ENCODE peak calls at places on chromosomes 7 and 10, in six cellular contexts. I is substantia nigra; X is ELR; H is retina; T is stimulated activated naive B cell treated with anti-CD40 and anti-IgM and Interleukin-4, amounts not matched to agents 10 μg/mL and 1 μg/mL and 100 μg/mL, for 72 hours; S is EH. D is an unnamed sample.

GRCh38 chr10:82874671-82875070 is 999.7 kb downstream of the NRG3 start:
- DNase-seq in I (no peak), X (peak; percentile 62), H (no peak), T (no peak), S (peak; percentile 15), D (no peak)

GRCh38 chr7:154342971-154343633 is 290.9 kb downstream of the DPP6 start:
- DNase-seq in I (no peak), X (no peak), H (no peak), T (no peak), S (no peak), D (no peak)

GRCh38 chr10:130889780-130890179 is 421.7 kb downstream of the TCERG1L start:
- DNase-seq in I (no peak), X (no peak), H (no peak), T (no peak), S (no peak), D (no peak)

GRCh38 chr10:30029164-30029889 is 30.1 kb downstream of the JCAD start:
- DNase-seq in I (no peak), X (no peak), H (no peak), T (no peak), S (no peak), D (no peak)

GRCh38 chr10:61757525-61758397 is 95.0 kb downstream of the CABCOCO1 start:
- DNase-seq in I (no peak), X (peak; percentile 71), H (no peak), T (no peak), S (peak; percentile 77), D (no peak)

GRCh38 chr10:37488792-37489657 is 363.6 kb downstream of the ANKRD30A start:
- DNase-seq in I (no peak), X (peak; percentile 29), H (no peak), T (no peak), S (no peak), D (no peak)

GRCh38 chr10:94963901-94964300 is 25.4 kb downstream of the CYP2C9 start:
- DNase-seq in I (no peak), X (peak; percentile 58), H (peak; percentile 30), T (no peak), S (peak; percentile 9), D (no peak)

GRCh38 chr7:55288070-55288824 is 76.9 kb upstream of the LANCL2 start:
- DNase-seq in I (no peak), X (peak; percentile 11), H (no peak), T (no peak), S (no peak), D (no peak)

GRCh38 chr7:3206101-3206500 is 95.0 kb upstream of the SDK1 start:
- DNase-seq in I (no peak), X (no peak), H (no peak), T (no peak), S (no peak), D (no peak)

GRCh38 chr10:73968101-73968515 is 29.8 kb upstream of the VCL start:
- DNase-seq in I (no peak), X (no peak), H (peak; percentile 14), T (no peak), S (peak; percentile 57), D (no peak)

GRCh38 chr7:95905165-95905564 is 132.8 kb downstream of the DYNC1I1 start:
- DNase-seq in I (no peak), X (peak; percentile 8), H (no peak), T (no peak), S (peak; percentile 13), D (no peak)

GRCh38 chr10:98374176-98374969 is 40.6 kb downstream of the PYROXD2 start:
- DNase-seq in I (no peak), X (peak; percentile 77), H (no peak), T (no peak), S (peak; percentile 90), D (no peak)

GRCh38 chr7:105654994-105655900 is 74.0 kb upstream of the EFCAB10 start:
- DNase-seq in I (no peak), X (peak; percentile 17), H (peak; percentile 31), T (no peak), S (peak; percentile 67), D (no peak)

GRCh38 chr10:21989453-21990154 is 13.9 kb downstream of the DNAJC1 start:
- DNase-seq in I (peak; percentile 52), X (peak; percentile 59), H (peak; percentile 38), T (peak; percentile 8), S (peak; percentile 66), D (no peak)

GRCh38 chr10:71312840-71313789 is 5.9 kb upstream of the SLC29A3 start:
- DNase-seq in I (no peak), X (no peak), H (no peak), T (no peak), S (peak; percentile 68), D (no peak)

GRCh38 chr7:140638311-140638791 is 2.3 kb downstream of the DENND2A start:
- DNase-seq in I (no peak), X (peak; percentile 40), H (peak; percentile 49), T (no peak), S (peak; percentile 62), D (no peak)

GRCh38 chr7:101681170-101682007 is 52.3 kb upstream of the MYL10 start:
- DNase-seq in I (no peak), X (peak; percentile 84), H (no peak), T (no peak), S (peak; percentile 95), D (no peak)

GRCh38 chr7:100430450-100431285 is 1.0 kb downstream of the MEPCE start:
- DNase-seq in I (peak; percentile 48), X (peak; percentile 35), H (peak; percentile 28), T (no peak), S (peak; percentile 46), D (no peak)

GRCh38 chr10:117594722-117595121 is 52.2 kb downstream of the EMX2 start:
- DNase-seq in I (no peak), X (peak; percentile 32), H (no peak), T (no peak), S (no peak), D (no peak)

GRCh38 chr7:7304705-7305475 is 122.5 kb downstream of the C1GALT1 start:
- DNase-seq in I (no peak), X (no peak), H (no peak), T (no peak), S (no peak), D (no peak)

GRCh38 chr10:103932996-103933395 is 15.0 kb upstream of the STN1 start:
- DNase-seq in I (no peak), X (no peak), H (no peak), T (no peak), S (no peak), D (no peak)

GRCh38 chr10:114470956-114471905 is 66.9 kb upstream of the AFAP1L2 start:
- DNase-seq in I (peak; percentile 30), X (peak; percentile 76), H (peak; percentile 69), T (peak; percentile 41), S (peak; percentile 72), D (peak; percentile 6)

GRCh38 chr10:46307281-46308112 is 20.7 kb downstream of the ANTXRL start:
- DNase-seq in I (no peak), X (no peak), H (no peak), T (no peak), S (no peak), D (no peak)

GRCh38 chr7:14851610-14852009 is 50.9 kb downstream of the DGKB start:
- DNase-seq in I (no peak), X (no peak), H (no peak), T (no peak), S (peak; percentile 6), D (no peak)

GRCh38 chr10:95628786-95629185 is 27.7 kb downstream of the ALDH18A1 start:
- DNase-seq in I (no peak), X (no peak), H (no peak), T (no peak), S (peak; percentile 19), D (no peak)